ENCODE peak calls at places on chromosomes 1 and 21, in five cellular contexts. Q is mesothelial cell of epicardium; E is upper lobe of right lung; I is fibroblast of pulmonary artery; S is effector CD4-positive, alpha-beta T cell. J is an unnamed sample.

GRCh38 chr21:30146558-30147282 is 19.9 kb downstream of the CLDN17 start:
- DNase-seq in I (no peak), S (no peak), E (no peak), Q (no peak), J (no peak)

GRCh38 chr1:21021311-21021710 is 155.4 kb downstream of the EIF4G3 start:
- DNase-seq in I (peak), E (no peak), Q (no peak), S (no peak), J (no peak)

GRCh38 chr1:53326598-53327182 is 1.2 kb downstream of the LRP8 start:
- DNase-seq in E (peak), S (no peak), I (no peak), Q (no peak), J (no peak)

GRCh38 chr1:221718391-221719277 is 23.3 kb downstream of the DUSP10 start:
- DNase-seq in Q (no peak), I (peak), S (no peak), E (no peak), J (no peak)

GRCh38 chr1:234980657-234981396 is 147.8 kb downstream of the TOMM20 start:
- DNase-seq in E (peak), S (peak), I (peak), Q (no peak), J (no peak)

GRCh38 chr1:61318319-61319125 is 236.2 kb downstream of the NFIA start:
- DNase-seq in I (peak), Q (no peak), S (no peak), E (no peak), J (no peak)

GRCh38 chr1:45685308-45686080 is 839 bp downstream of the GPBP1L1 start:
- DNase-seq in I (no peak), E (no peak), Q (no peak), S (no peak), J (no peak)

GRCh38 chr1:155951753-155952504 is 10.5 kb downstream of the RXFP4 start:
- DNase-seq in I (no peak), S (no peak), Q (no peak), E (no peak), J (no peak)

GRCh38 chr1:153791856-153792253 is 16.6 kb downstream of the SLC27A3 start:
- DNase-seq in I (no peak), Q (no peak), E (peak), S (no peak), J (no peak)

GRCh38 chr1:237171564-237172485 is 129.8 kb downstream of the RYR2 start:
- DNase-seq in E (no peak), I (no peak), Q (no peak), S (no peak), J (no peak)

J was measured in D721Med.